ENCODE peak calls at places on chromosomes 7 and 10, in seven cellular contexts. M is hypothalamus, J is T-helper 1 cell, Y is HFF-Myc, F is GM10248, Q is NCI-H774, L is adipocyte. Z is an unnamed sample.

GRCh38 chr10:103839867-103840746 is 15.3 kb downstream of the SH3PXD2A start:
- DNase-seq in M (peak; percentile 40), J (no peak), Y (no peak), F (no peak), Q (no peak), L (no peak), Z (no peak)

GRCh38 chr10:84685047-84685660 is 356.8 kb downstream of the CCSER2 start:
- DNase-seq in M (no peak), J (no peak), Y (no peak), F (no peak), Q (no peak), L (no peak), Z (no peak)

GRCh38 chr10:69644658-69645295 is 14.7 kb downstream of the FAM241B start:
- DNase-seq in M (peak; percentile 48), J (no peak), Y (peak; percentile 39), F (peak; percentile 78), Q (peak; percentile 5), L (peak; percentile 83), Z (peak; percentile 47)

GRCh38 chr10:12348870-12349627 is at the start of gene CAMK1D:
- DNase-seq in M (peak; percentile 65), J (peak; percentile 89), Y (no peak), F (peak; percentile 90), Q (peak; percentile 67), L (peak; percentile 88), Z (no peak)

GRCh38 chr7:116122972-116123595 is 87.3 kb upstream of the TES start:
- DNase-seq in M (no peak), J (no peak), Y (peak; percentile 21), F (peak; percentile 5), Q (no peak), L (peak; percentile 82), Z (no peak)

GRCh38 chr7:127768241-127768640 is 116.2 kb downstream of the SND1 start:
- DNase-seq in M (no peak), J (no peak), Y (no peak), F (no peak), Q (no peak), L (no peak), Z (no peak)

GRCh38 chr7:135707570-135707966 is 20.4 kb downstream of the SLC13A4 start:
- DNase-seq in M (no peak), J (no peak), Y (no peak), F (no peak), Q (no peak), L (no peak), Z (no peak)

GRCh38 chr7:117673839-117674238 is 194.0 kb downstream of the CFTR start:
- DNase-seq in M (no peak), J (no peak), Y (peak; percentile 5), F (peak; percentile 16), Q (peak; percentile 51), L (peak; percentile 85), Z (no peak)

GRCh38 chr10:70191161-70191770 is 21.0 kb upstream of the SAR1A start:
- DNase-seq in M (no peak), J (no peak), Y (no peak), F (no peak), Q (no peak), L (no peak), Z (no peak)

GRCh38 chr10:3500408-3500856 is 284.6 kb downstream of the KLF6 start:
- DNase-seq in M (peak; percentile 67), J (no peak), Y (no peak), F (no peak), Q (no peak), L (peak; percentile 41), Z (peak; percentile 63)

GRCh38 chr10:35035641-35036040 is 54.5 kb downstream of the CUL2 start:
- DNase-seq in M (no peak), J (no peak), Y (no peak), F (no peak), Q (no peak), L (peak; percentile 14), Z (no peak)

GRCh38 chr7:32511791-32512190 is 16.5 kb downstream of the AVL9 start:
- DNase-seq in M (no peak), J (no peak), Y (no peak), F (no peak), Q (no peak), L (peak; percentile 46), Z (no peak)

GRCh38 chr10:60048146-60048545 is 141.8 kb upstream of the CCDC6 start:
- DNase-seq in M (no peak), J (no peak), Y (peak; percentile 14), F (no peak), Q (no peak), L (no peak), Z (no peak)

GRCh38 chr10:42697926-42698325 is 59.6 kb upstream of the ZNF33B start:
- DNase-seq in M (no peak), J (no peak), Y (no peak), F (no peak), Q (no peak), L (no peak), Z (no peak)

GRCh38 chr10:454860-455259 is 234.6 kb downstream of the DIP2C start:
- DNase-seq in M (no peak), J (no peak), Y (peak; percentile 90), F (no peak), Q (no peak), L (peak; percentile 77), Z (no peak)

GRCh38 chr7:17516768-17517167 is 218.3 kb downstream of the AHR start:
- DNase-seq in M (no peak), J (no peak), Y (peak; percentile 89), F (no peak), Q (no peak), L (peak; percentile 49), Z (no peak)

GRCh38 chr10:30583778-30584415 is 45.7 kb downstream of the LYZL2 start:
- DNase-seq in M (peak; percentile 26), J (no peak), Y (peak; percentile 3), F (peak; percentile 53), Q (peak; percentile 9), L (peak; percentile 85), Z (no peak)

GRCh38 chr10:32149257-32149955 is 93.2 kb upstream of the KIF5B start:
- DNase-seq in M (no peak), J (no peak), Y (no peak), F (peak; percentile 83), Q (no peak), L (peak; percentile 91), Z (no peak)

GRCh38 chr10:124018886-124019525 is 74.4 kb downstream of the CHST15 start:
- DNase-seq in M (no peak), J (no peak), Y (no peak), F (no peak), Q (no peak), L (no peak), Z (no peak)

GRCh38 chr10:78082636-78083035 is 49.0 kb downstream of the RPS24 start:
- DNase-seq in M (no peak), J (no peak), Y (no peak), F (no peak), Q (no peak), L (no peak), Z (no peak)

GRCh38 chr10:101566333-101567164 is 21.5 kb downstream of the POLL start:
- DNase-seq in M (no peak), J (no peak), Y (no peak), F (peak; percentile 65), Q (peak; percentile 19), L (peak; percentile 32), Z (peak; percentile 6)

GRCh38 chr7:6482307-6482706 is 34.6 kb upstream of the DAGLB start:
- DNase-seq in M (no peak), J (no peak), Y (no peak), F (no peak), Q (no peak), L (no peak), Z (no peak)

GRCh38 chr7:55242613-55243012 is 122.5 kb upstream of the LANCL2 start:
- DNase-seq in M (no peak), J (no peak), Y (no peak), F (no peak), Q (no peak), L (no peak), Z (no peak)

GRCh38 chr7:93048136-93048930 is 69.4 kb downstream of the SAMD9 start:
- DNase-seq in M (no peak), J (no peak), Y (no peak), F (no peak), Q (no peak), L (no peak), Z (no peak)

GRCh38 chr7:94276797-94277196 is 117.9 kb upstream of the COL1A2 start:
- DNase-seq in M (no peak), J (no peak), Y (peak; percentile 43), F (no peak), Q (no peak), L (peak; percentile 78), Z (no peak)

GRCh38 chr10:121774813-121775212 is 153.0 kb downstream of the ATE1 start:
- DNase-seq in M (no peak), J (no peak), Y (no peak), F (no peak), Q (no peak), L (peak; percentile 62), Z (no peak)

GRCh38 chr10:74813371-74813770 is 13.0 kb upstream of the KAT6B start:
- DNase-seq in M (no peak), J (no peak), Y (no peak), F (no peak), Q (no peak), L (no peak), Z (no peak)

GRCh38 chr10:72337039-72337629 is 17.6 kb downstream of the DNAJB12 start:
- DNase-seq in M (peak; percentile 82), J (peak; percentile 57), Y (no peak), F (peak; percentile 68), Q (peak; percentile 61), L (peak; percentile 90), Z (peak; percentile 60)

GRCh38 chr7:150357277-150357676 is 11.3 kb upstream of the REPIN1 start:
- DNase-seq in M (no peak), J (peak; percentile 40), Y (no peak), F (no peak), Q (no peak), L (no peak), Z (no peak)

GRCh38 chr10:4191894-4192293 is 406.9 kb upstream of the KLF6 start:
- DNase-seq in M (no peak), J (no peak), Y (no peak), F (no peak), Q (no peak), L (no peak), Z (no peak)

GRCh38 chr10:2146079-2146478 is 408.8 kb upstream of the ADARB2 start:
- DNase-seq in M (no peak), J (no peak), Y (no peak), F (no peak), Q (no peak), L (no peak), Z (no peak)

GRCh38 chr10:84783386-84783785 is 455.0 kb downstream of the CCSER2 start:
- DNase-seq in M (peak; percentile 2), J (no peak), Y (no peak), F (peak; percentile 29), Q (peak; percentile 15), L (peak; percentile 8), Z (no peak)